ENCODE peak calls at places on chromosomes 4 and X, in nine cellular contexts. D is hepatocyte, Z is SK-N-SH, C is PC-3, S is GM23338, N is MM.1S, K is GM23248, G is neural progenitor cell, P is HCT116. F is an unnamed sample.

GRCh38 chr4:3136454-3136853 is 62.0 kb downstream of the HTT start:
- DNase-seq in G (no peak), S (no peak), N (no peak), Z (no peak), P (no peak), D (no peak), K (peak; percentile 32), C (peak; percentile 26), F (peak; percentile 7)

GRCh38 chr4:155667538-155668511 is 1.2 kb downstream of the GUCY1A1 start:
- DNase-seq in G (peak; percentile 70), P (no peak), N (peak; percentile 70), Z (peak; percentile 80), S (peak; percentile 60), D (peak; percentile 60), K (peak; percentile 45), C (peak; percentile 45), F (no peak)

GRCh38 chr4:136750898-136751297 is 781.4 kb downstream of the PCDH18 start:
- DNase-seq in D (no peak), G (no peak), C (no peak), S (no peak), N (no peak), Z (no peak), K (peak; percentile 11), P (no peak), F (no peak)

GRCh38 chrX:40148439-40149285 is 50.9 kb upstream of the BCOR start:
- DNase-seq in D (peak; percentile 35), N (no peak), G (peak; percentile 62), S (peak; percentile 45), C (peak; percentile 63), P (no peak), K (no peak), Z (peak; percentile 59), F (peak; percentile 80)

GRCh38 chr4:152970102-152970820 is 34.1 kb downstream of the FHDC1 start:
- DNase-seq in S (no peak), N (no peak), D (no peak), P (no peak), C (peak; percentile 92), K (peak; percentile 53), G (no peak), Z (no peak), F (no peak)

GRCh38 chr4:100462206-100462605 is 55.6 kb downstream of the EMCN start:
- DNase-seq in K (peak; percentile 10), C (peak; percentile 56), G (no peak), Z (no peak), N (no peak), P (no peak), S (no peak), D (no peak), F (no peak)

GRCh38 chrX:14356401-14356800 is 172.9 kb upstream of the GLRA2 start:
- DNase-seq in S (no peak), P (no peak), D (no peak), C (peak; percentile 50), G (no peak), Z (no peak), K (peak; percentile 81), N (no peak), F (no peak)

GRCh38 chr4:5160668-5161067 is 109.4 kb downstream of the STK32B start:
- DNase-seq in G (no peak), K (no peak), D (no peak), S (no peak), N (no peak), P (no peak), C (no peak), Z (no peak), F (no peak)

GRCh38 chr4:112876316-112876715 is 173.1 kb upstream of the ANK2 start:
- DNase-seq in C (no peak), S (peak; percentile 57), N (no peak), K (no peak), G (no peak), Z (no peak), P (no peak), D (no peak), F (no peak)

GRCh38 chr4:97987019-97987648 is 156.1 kb downstream of the STPG2 start:
- DNase-seq in S (peak; percentile 64), G (peak; percentile 8), N (peak; percentile 59), C (peak; percentile 56), Z (peak; percentile 41), P (peak; percentile 44), D (peak; percentile 67), K (peak; percentile 31), F (peak; percentile 24)

GRCh38 chr4:78634011-78634664 is 82.6 kb downstream of the ANXA3 start:
- DNase-seq in S (no peak), G (no peak), Z (no peak), C (no peak), K (peak; percentile 43), D (no peak), N (peak; percentile 46), P (no peak), F (no peak)

GRCh38 chr4:8515316-8516060 is 64.7 kb upstream of the GPR78 start:
- DNase-seq in K (peak; percentile 90), D (no peak), G (no peak), Z (no peak), P (no peak), N (no peak), C (no peak), S (no peak), F (no peak)

GRCh38 chrX:57083143-57083542 is 38.2 kb downstream of the SPIN2B start:
- DNase-seq in Z (no peak), K (no peak), G (no peak), S (peak; percentile 18), N (no peak), C (no peak), P (no peak), D (no peak), F (no peak)

GRCh38 chrX:130174051-130174704 is 2.4 kb downstream of the RAB33A start:
- DNase-seq in G (no peak), Z (peak; percentile 33), C (peak; percentile 61), P (no peak), N (no peak), S (no peak), D (no peak), K (peak; percentile 83), F (no peak)

GRCh38 chrX:140355922-140356321 is 148.9 kb downstream of the SOX3 start:
- DNase-seq in S (no peak), G (no peak), N (no peak), D (no peak), K (no peak), C (no peak), P (no peak), Z (no peak), F (no peak)

GRCh38 chr4:159153669-159154068 is 50.8 kb downstream of the RAPGEF2 start:
- DNase-seq in S (no peak), D (no peak), Z (no peak), G (no peak), P (no peak), C (no peak), N (no peak), K (no peak), F (no peak)

GRCh38 chrX:67635424-67635823 is 91.6 kb downstream of the AR start:
- DNase-seq in P (no peak), G (peak; percentile 2), K (no peak), Z (no peak), C (no peak), S (peak; percentile 8), D (no peak), N (no peak), F (no peak)

GRCh38 chr4:159006202-159006601 is 96.7 kb upstream of the RAPGEF2 start:
- DNase-seq in S (peak; percentile 28), D (peak; percentile 74), P (peak; percentile 75), G (no peak), Z (no peak), C (peak; percentile 86), K (peak; percentile 55), N (no peak), F (no peak)

GRCh38 chr4:81459233-81459632 is 12.5 kb downstream of the RASGEF1B start:
- DNase-seq in G (no peak), C (no peak), S (no peak), Z (no peak), N (peak; percentile 36), K (no peak), D (no peak), P (no peak), F (no peak)

GRCh38 chr4:81460115-81460836 is 11.4 kb downstream of the RASGEF1B start:
- DNase-seq in G (no peak), N (no peak), Z (no peak), D (no peak), K (no peak), P (no peak), S (no peak), C (no peak), F (no peak)

GRCh38 chr4:81457345-81457744 is 14.4 kb downstream of the RASGEF1B start:
- DNase-seq in K (no peak), P (no peak), D (no peak), N (no peak), G (no peak), Z (no peak), S (no peak), C (no peak), F (no peak)

GRCh38 chr4:81457921-81458520 is 13.7 kb downstream of the RASGEF1B start:
- DNase-seq in N (no peak), Z (no peak), D (no peak), P (no peak), K (no peak), C (no peak), S (no peak), G (no peak), F (no peak)

DNA sequence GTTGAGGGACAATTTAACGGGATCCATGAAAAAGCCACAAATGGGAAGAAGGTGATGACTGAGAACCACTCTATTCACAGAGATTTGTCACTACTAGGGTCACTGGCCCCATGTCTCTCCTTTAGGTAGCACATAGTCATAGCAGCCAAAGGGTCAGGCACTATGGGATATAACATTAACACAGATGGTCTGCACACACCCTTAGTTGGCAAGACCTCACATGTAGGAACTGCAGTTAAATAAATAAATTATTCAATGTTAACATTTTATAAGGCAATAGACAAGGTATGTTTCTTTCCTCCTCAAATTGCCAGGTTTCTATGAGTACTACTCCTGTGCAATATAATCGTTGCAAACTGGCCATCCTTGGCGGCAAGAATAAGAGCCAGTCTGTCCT is 10.9 kb downstream of the RASGEF1B start:
- DNase-seq in K (no peak), N (no peak), Z (no peak), C (no peak), P (no peak), D (no peak), G (no peak), S (no peak), F (no peak)
- H3K4me1 ChIP-seq in K (no peaks in the 10 kb centered on the region), N (peaks cover 21% of the 10 kb centered on the region), Z (no peaks in the 10 kb centered on the region), C (peaks cover 6% of the 10 kb centered on the region), P (no peaks in the 10 kb centered on the region), D (peaks cover 6% of the 10 kb centered on the region), G (peaks cover 7% of the 10 kb centered on the region), S (peaks cover 9% of the 10 kb centered on the region), F (no peaks in the 10 kb centered on the region)

GRCh38 chrX:115233497-115234219 is at the start of gene LRCH2:
- DNase-seq in C (no peak), G (peak; percentile 86), Z (peak; percentile 86), N (no peak), K (peak; percentile 52), D (peak; percentile 76), S (peak; percentile 55), P (no peak), F (no peak)
- TF ChIP-seq EZH2phosphoT487 in C (peak; percentile 57), G (no peak), Z (no peak), N (no peak), K (no peak), D (no peak), S (no peak), P (no peak), F (no peak)

GRCh38 chr4:1990676-1991075 is 18.1 kb downstream of the NELFA start:
- DNase-seq in S (no peak), Z (no peak), G (no peak), K (no peak), P (no peak), D (no peak), N (no peak), C (no peak), F (no peak)
- H3K4me1 ChIP-seq in S (no peaks in the 10 kb centered on the region), Z (no peaks in the 10 kb centered on the region), G (no peaks in the 10 kb centered on the region), K (no peaks in the 10 kb centered on the region), P (no peaks in the 10 kb centered on the region), D (no peaks in the 10 kb centered on the region), N (no peaks in the 10 kb centered on the region), C (no peaks in the 10 kb centered on the region), F (no peaks in the 10 kb centered on the region)

GRCh38 chr4:110087116-110087708 is 111.2 kb downstream of the ELOVL6 start:
- DNase-seq in G (no peak), C (peak; percentile 85), S (no peak), K (peak; percentile 84), D (peak; percentile 11), N (no peak), Z (no peak), P (peak; percentile 51), F (no peak)
- TF ChIP-seq EZH2phosphoT487 in G (no peak), C (no peak), S (no peak), K (no peak), D (no peak), N (no peak), Z (no peak), P (no peak), F (no peak)